ENCODE peak calls at places on chromosomes 5 and 9, in nine cellular contexts. One of them, this sample, is unnamed.

GRCh38 chr5:134138416-134139376 is 24.2 kb downstream of the TCF7 start:
- DNase-seq in bronchial epithelial cell: peak; percentile 85
- DNase-seq in NB4: no peak
- DNase-seq in endothelial cell: no peak
- DNase-seq in CD8-positive, alpha-beta T cell: peak; percentile 53
- DNase-seq in osteocyte: peak; percentile 72
- DNase-seq in fibroblast of the aortic adventitia: no peak
- DNase-seq in tibial nerve: no peak
- DNase-seq in astrocyte of the spinal cord: peak; percentile 53
- DNase-seq in this sample: peak; percentile 43

GRCh38 chr5:178895615-178896571 is at the start of gene ZFP2:
- DNase-seq in bronchial epithelial cell: peak; percentile 40
- DNase-seq in NB4: peak; percentile 6
- DNase-seq in endothelial cell: peak; percentile 70
- DNase-seq in CD8-positive, alpha-beta T cell: peak; percentile 18
- DNase-seq in osteocyte: peak; percentile 87
- DNase-seq in fibroblast of the aortic adventitia: peak; percentile 36
- DNase-seq in tibial nerve: no peak
- DNase-seq in astrocyte of the spinal cord: peak; percentile 59
- DNase-seq in this sample: no peak

GRCh38 chr5:83354958-83355357 is 116.6 kb upstream of the VCAN start:
- DNase-seq in bronchial epithelial cell: no peak
- DNase-seq in NB4: no peak
- DNase-seq in endothelial cell: no peak
- DNase-seq in CD8-positive, alpha-beta T cell: no peak
- DNase-seq in osteocyte: no peak
- DNase-seq in fibroblast of the aortic adventitia: no peak
- DNase-seq in tibial nerve: no peak
- DNase-seq in astrocyte of the spinal cord: no peak
- DNase-seq in this sample: no peak

GRCh38 chr5:83026930-83027687 is 50.1 kb downstream of the TMEM167A start:
- DNase-seq in bronchial epithelial cell: no peak
- DNase-seq in NB4: peak; percentile 42
- DNase-seq in endothelial cell: no peak
- DNase-seq in CD8-positive, alpha-beta T cell: no peak
- DNase-seq in osteocyte: no peak
- DNase-seq in fibroblast of the aortic adventitia: no peak
- DNase-seq in tibial nerve: no peak
- DNase-seq in astrocyte of the spinal cord: no peak
- DNase-seq in this sample: no peak

GRCh38 chr5:112142769-112143270 is 276.3 kb downstream of the EPB41L4A start:
- DNase-seq in bronchial epithelial cell: peak; percentile 93
- DNase-seq in NB4: no peak
- DNase-seq in endothelial cell: no peak
- DNase-seq in CD8-positive, alpha-beta T cell: no peak
- DNase-seq in osteocyte: no peak
- DNase-seq in fibroblast of the aortic adventitia: peak; percentile 71
- DNase-seq in tibial nerve: no peak
- DNase-seq in astrocyte of the spinal cord: peak; percentile 42
- DNase-seq in this sample: no peak

GRCh38 chr5:66989286-66989685 is 207.3 kb downstream of the CD180 start:
- DNase-seq in bronchial epithelial cell: peak; percentile 68
- DNase-seq in NB4: no peak
- DNase-seq in endothelial cell: no peak
- DNase-seq in CD8-positive, alpha-beta T cell: no peak
- DNase-seq in osteocyte: no peak
- DNase-seq in fibroblast of the aortic adventitia: no peak
- DNase-seq in tibial nerve: no peak
- DNase-seq in astrocyte of the spinal cord: peak; percentile 88
- DNase-seq in this sample: no peak

GRCh38 chr5:150214289-150214688 is 24.4 kb downstream of the SLC6A7 start:
- DNase-seq in bronchial epithelial cell: no peak
- DNase-seq in NB4: no peak
- DNase-seq in endothelial cell: no peak
- DNase-seq in CD8-positive, alpha-beta T cell: no peak
- DNase-seq in osteocyte: no peak
- DNase-seq in fibroblast of the aortic adventitia: peak; percentile 83
- DNase-seq in tibial nerve: no peak
- DNase-seq in astrocyte of the spinal cord: peak; percentile 16
- DNase-seq in this sample: peak; percentile 72

GRCh38 chr5:112228672-112229071 is 190.4 kb downstream of the EPB41L4A start:
- DNase-seq in bronchial epithelial cell: peak; percentile 86
- DNase-seq in NB4: no peak
- DNase-seq in endothelial cell: no peak
- DNase-seq in CD8-positive, alpha-beta T cell: no peak
- DNase-seq in osteocyte: peak; percentile 86
- DNase-seq in fibroblast of the aortic adventitia: peak; percentile 74
- DNase-seq in tibial nerve: peak; percentile 16
- DNase-seq in astrocyte of the spinal cord: peak; percentile 60
- DNase-seq in this sample: peak; percentile 73

GRCh38 chr5:131164161-131164930 is 710 bp downstream of the HINT1 start:
- DNase-seq in bronchial epithelial cell: peak; percentile 54
- DNase-seq in NB4: peak; percentile 86
- DNase-seq in endothelial cell: peak; percentile 63
- DNase-seq in CD8-positive, alpha-beta T cell: peak; percentile 71
- DNase-seq in osteocyte: peak; percentile 89
- DNase-seq in fibroblast of the aortic adventitia: peak; percentile 79
- DNase-seq in tibial nerve: peak; percentile 19
- DNase-seq in astrocyte of the spinal cord: peak; percentile 79
- DNase-seq in this sample: peak; percentile 69

GRCh38 chr5:126492939-126493338 is 69.7 kb downstream of the GRAMD2B start:
- DNase-seq in bronchial epithelial cell: no peak
- DNase-seq in NB4: peak; percentile 11
- DNase-seq in endothelial cell: no peak
- DNase-seq in CD8-positive, alpha-beta T cell: no peak
- DNase-seq in osteocyte: no peak
- DNase-seq in fibroblast of the aortic adventitia: no peak
- DNase-seq in tibial nerve: no peak
- DNase-seq in astrocyte of the spinal cord: no peak
- DNase-seq in this sample: no peak

GRCh38 chr9:101664432-101664831 is 69.7 kb upstream of the PPP3R2 start:
- DNase-seq in bronchial epithelial cell: no peak
- DNase-seq in NB4: no peak
- DNase-seq in endothelial cell: no peak
- DNase-seq in CD8-positive, alpha-beta T cell: no peak
- DNase-seq in osteocyte: no peak
- DNase-seq in fibroblast of the aortic adventitia: no peak
- DNase-seq in tibial nerve: no peak
- DNase-seq in astrocyte of the spinal cord: no peak
- DNase-seq in this sample: no peak

GRCh38 chr9:70861797-70862196 is 259.6 kb downstream of the TRPM3 start:
- DNase-seq in bronchial epithelial cell: no peak
- DNase-seq in NB4: no peak
- DNase-seq in endothelial cell: no peak
- DNase-seq in CD8-positive, alpha-beta T cell: no peak
- DNase-seq in osteocyte: no peak
- DNase-seq in fibroblast of the aortic adventitia: no peak
- DNase-seq in tibial nerve: no peak
- DNase-seq in astrocyte of the spinal cord: no peak
- DNase-seq in this sample: no peak

GRCh38 chr9:134287591-134288518 is 38.4 kb upstream of the RXRA start:
- DNase-seq in bronchial epithelial cell: no peak
- DNase-seq in NB4: no peak
- DNase-seq in endothelial cell: no peak
- DNase-seq in CD8-positive, alpha-beta T cell: no peak
- DNase-seq in osteocyte: no peak
- DNase-seq in fibroblast of the aortic adventitia: no peak
- DNase-seq in tibial nerve: no peak
- DNase-seq in astrocyte of the spinal cord: no peak
- DNase-seq in this sample: no peak

GRCh38 chr5:178329331-178329730 is 96.7 kb upstream of the PHYKPL start:
- DNase-seq in bronchial epithelial cell: no peak
- DNase-seq in NB4: no peak
- DNase-seq in endothelial cell: no peak
- DNase-seq in CD8-positive, alpha-beta T cell: no peak
- DNase-seq in osteocyte: no peak
- DNase-seq in fibroblast of the aortic adventitia: no peak
- DNase-seq in tibial nerve: no peak
- DNase-seq in astrocyte of the spinal cord: no peak
- DNase-seq in this sample: no peak

GRCh38 chr9:91720746-91721705 is 229.0 kb downstream of the ROR2 start:
- DNase-seq in bronchial epithelial cell: no peak
- DNase-seq in NB4: peak; percentile 70
- DNase-seq in endothelial cell: peak; percentile 28
- DNase-seq in CD8-positive, alpha-beta T cell: no peak
- DNase-seq in osteocyte: no peak
- DNase-seq in fibroblast of the aortic adventitia: no peak
- DNase-seq in tibial nerve: no peak
- DNase-seq in astrocyte of the spinal cord: no peak
- DNase-seq in this sample: no peak

GRCh38 chr5:28473531-28474107 is 1435.2 kb upstream of the CDH9 start:
- DNase-seq in bronchial epithelial cell: peak; percentile 21
- DNase-seq in NB4: peak; percentile 10
- DNase-seq in endothelial cell: no peak
- DNase-seq in CD8-positive, alpha-beta T cell: no peak
- DNase-seq in osteocyte: no peak
- DNase-seq in fibroblast of the aortic adventitia: peak; percentile 0
- DNase-seq in tibial nerve: no peak
- DNase-seq in astrocyte of the spinal cord: peak; percentile 35
- DNase-seq in this sample: no peak
- TF ChIP-seq CTCF in bronchial epithelial cell: no peak
- TF ChIP-seq CTCF in NB4: no peak
- TF ChIP-seq CTCF in endothelial cell: no peak
- TF ChIP-seq CTCF in CD8-positive, alpha-beta T cell: no peak
- TF ChIP-seq CTCF in osteocyte: peak; percentile 68
- TF ChIP-seq CTCF in fibroblast of the aortic adventitia: no peak
- TF ChIP-seq CTCF in tibial nerve: no peak
- TF ChIP-seq CTCF in astrocyte of the spinal cord: peak; percentile 50
- TF ChIP-seq CTCF in this sample: no peak

GRCh38 chr5:12095808-12096281 is 191.6 kb upstream of the CTNND2 start:
- DNase-seq in bronchial epithelial cell: peak; percentile 1
- DNase-seq in NB4: no peak
- DNase-seq in endothelial cell: no peak
- DNase-seq in CD8-positive, alpha-beta T cell: no peak
- DNase-seq in osteocyte: no peak
- DNase-seq in fibroblast of the aortic adventitia: no peak
- DNase-seq in tibial nerve: no peak
- DNase-seq in astrocyte of the spinal cord: peak; percentile 1
- DNase-seq in this sample: no peak
- TF ChIP-seq CTCF in bronchial epithelial cell: no peak
- TF ChIP-seq CTCF in NB4: no peak
- TF ChIP-seq CTCF in endothelial cell: no peak
- TF ChIP-seq CTCF in CD8-positive, alpha-beta T cell: no peak
- TF ChIP-seq CTCF in osteocyte: no peak
- TF ChIP-seq CTCF in fibroblast of the aortic adventitia: no peak
- TF ChIP-seq CTCF in tibial nerve: no peak
- TF ChIP-seq CTCF in astrocyte of the spinal cord: no peak
- TF ChIP-seq CTCF in this sample: no peak

GRCh38 chr9:126945682-126946081 is 31.1 kb downstream of the RALGPS1 start:
- DNase-seq in bronchial epithelial cell: no peak
- DNase-seq in NB4: peak; percentile 82
- DNase-seq in endothelial cell: no peak
- DNase-seq in CD8-positive, alpha-beta T cell: no peak
- DNase-seq in osteocyte: no peak
- DNase-seq in fibroblast of the aortic adventitia: no peak
- DNase-seq in tibial nerve: no peak
- DNase-seq in astrocyte of the spinal cord: no peak
- DNase-seq in this sample: no peak

GRCh38 chr9:126953089-126953809 is 38.7 kb downstream of the RALGPS1 start:
- DNase-seq in bronchial epithelial cell: no peak
- DNase-seq in NB4: no peak
- DNase-seq in endothelial cell: no peak
- DNase-seq in CD8-positive, alpha-beta T cell: no peak
- DNase-seq in osteocyte: no peak
- DNase-seq in fibroblast of the aortic adventitia: peak; percentile 63
- DNase-seq in tibial nerve: no peak
- DNase-seq in astrocyte of the spinal cord: peak; percentile 47
- DNase-seq in this sample: no peak

GRCh38 chr9:126942369-126942768 is 27.8 kb downstream of the RALGPS1 start:
- DNase-seq in bronchial epithelial cell: no peak
- DNase-seq in NB4: no peak
- DNase-seq in endothelial cell: no peak
- DNase-seq in CD8-positive, alpha-beta T cell: no peak
- DNase-seq in osteocyte: no peak
- DNase-seq in fibroblast of the aortic adventitia: no peak
- DNase-seq in tibial nerve: no peak
- DNase-seq in astrocyte of the spinal cord: no peak
- DNase-seq in this sample: no peak

GRCh38 chr9:126952180-126952960 is 37.8 kb downstream of the RALGPS1 start:
- DNase-seq in bronchial epithelial cell: peak; percentile 36
- DNase-seq in NB4: no peak
- DNase-seq in endothelial cell: no peak
- DNase-seq in CD8-positive, alpha-beta T cell: no peak
- DNase-seq in osteocyte: no peak
- DNase-seq in fibroblast of the aortic adventitia: peak; percentile 63
- DNase-seq in tibial nerve: no peak
- DNase-seq in astrocyte of the spinal cord: peak; percentile 10
- DNase-seq in this sample: no peak

DNA sequence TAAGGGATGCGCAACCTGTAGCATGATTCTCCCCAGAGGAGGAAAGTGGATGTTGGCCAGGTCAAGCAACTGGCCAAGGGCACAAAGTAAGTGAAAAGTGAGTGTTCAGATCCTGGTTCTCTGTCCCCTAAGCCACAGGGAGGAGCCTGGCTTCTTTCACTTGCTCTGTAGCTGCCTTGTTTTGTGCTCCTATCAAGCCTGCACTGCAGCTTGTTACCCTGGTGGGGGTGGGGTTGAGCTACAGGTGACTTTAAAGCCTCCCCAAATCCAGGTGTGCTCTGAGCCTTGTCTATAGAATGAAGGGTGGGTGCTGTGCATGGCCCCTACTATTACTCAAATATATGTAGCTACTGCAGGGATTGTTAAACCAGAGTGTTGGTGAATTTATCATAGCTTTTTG is 32.9 kb downstream of the RALGPS1 start:
- DNase-seq in bronchial epithelial cell: no peak
- DNase-seq in NB4: no peak
- DNase-seq in endothelial cell: no peak
- DNase-seq in CD8-positive, alpha-beta T cell: no peak
- DNase-seq in osteocyte: no peak
- DNase-seq in fibroblast of the aortic adventitia: no peak
- DNase-seq in tibial nerve: no peak
- DNase-seq in astrocyte of the spinal cord: no peak
- DNase-seq in this sample: peak; percentile 52
- TF ChIP-seq CTCF in bronchial epithelial cell: peak; percentile 27
- TF ChIP-seq CTCF in NB4: no peak
- TF ChIP-seq CTCF in endothelial cell: no peak
- TF ChIP-seq CTCF in CD8-positive, alpha-beta T cell: no peak
- TF ChIP-seq CTCF in osteocyte: peak; percentile 5
- TF ChIP-seq CTCF in fibroblast of the aortic adventitia: no peak
- TF ChIP-seq CTCF in tibial nerve: no peak
- TF ChIP-seq CTCF in astrocyte of the spinal cord: peak; percentile 8
- TF ChIP-seq CTCF in this sample: no peak

DNA sequence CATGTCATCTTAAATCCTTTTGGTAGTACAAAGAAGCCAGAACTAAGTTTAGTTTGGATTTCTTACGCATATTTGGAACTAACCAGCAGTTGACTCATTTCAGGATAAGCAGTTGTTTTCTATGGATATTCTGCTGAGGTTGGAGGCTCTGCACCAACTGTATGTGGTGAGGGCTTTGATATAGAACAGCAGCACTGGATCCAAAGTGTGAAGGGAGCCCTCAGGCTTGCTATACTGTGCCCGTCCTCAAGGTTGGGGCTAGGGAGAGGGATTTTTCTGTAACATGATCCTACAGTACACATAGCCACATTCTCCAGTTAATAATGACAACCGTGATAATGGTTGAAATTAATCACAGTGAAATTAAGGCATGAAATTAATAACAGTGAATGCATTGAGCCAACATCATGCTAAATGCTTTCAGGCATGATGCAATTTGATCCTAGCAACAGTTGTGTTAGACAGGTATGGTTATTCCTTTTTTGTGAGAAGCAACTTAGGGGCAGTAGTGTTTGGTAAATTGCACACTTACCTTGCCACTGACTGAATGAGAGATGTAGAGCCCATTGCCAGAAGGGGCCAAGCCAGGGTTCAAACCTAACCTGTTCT is 36.7 kb downstream of the ARHGAP26 start:
- DNase-seq in bronchial epithelial cell: no peak
- DNase-seq in NB4: no peak
- DNase-seq in endothelial cell: no peak
- DNase-seq in CD8-positive, alpha-beta T cell: no peak
- DNase-seq in osteocyte: no peak
- DNase-seq in fibroblast of the aortic adventitia: peak; percentile 58
- DNase-seq in tibial nerve: no peak
- DNase-seq in astrocyte of the spinal cord: no peak
- DNase-seq in this sample: no peak
- TF ChIP-seq CTCF in bronchial epithelial cell: no peak
- TF ChIP-seq CTCF in NB4: no peak
- TF ChIP-seq CTCF in endothelial cell: no peak
- TF ChIP-seq CTCF in CD8-positive, alpha-beta T cell: no peak
- TF ChIP-seq CTCF in osteocyte: no peak
- TF ChIP-seq CTCF in fibroblast of the aortic adventitia: no peak
- TF ChIP-seq CTCF in tibial nerve: no peak
- TF ChIP-seq CTCF in astrocyte of the spinal cord: no peak
- TF ChIP-seq CTCF in this sample: no peak

This sample was measured in right atrium auricular region.